ENCODE peak calls at places on chromosomes 16 and 17, in ten cellular contexts. S, B, Y, C, O, E, K, G, A and J are unnamed samples.

GRCh38 chr16:80056334-80056733 is 455.8 kb upstream of the MAF start:
- DNase-seq in S (no peak), B (no peak), Y (no peak), C (no peak), O (no peak), E (no peak), K (peak; percentile 52), G (no peak), A (no peak), J (no peak)

GRCh38 chr17:2214047-2214717 is 89.4 kb downstream of the SMG6 start:
- DNase-seq in S (peak; percentile 77), B (no peak), Y (no peak), C (peak; percentile 45), O (peak; percentile 86), E (no peak), K (peak; percentile 98), G (no peak), A (no peak), J (no peak)

GRCh38 chr17:45060382-45060823 is 714 bp upstream of the NMT1 start:
- DNase-seq in S (peak; percentile 73), B (no peak), Y (no peak), C (no peak), O (no peak), E (no peak), K (no peak), G (no peak), A (no peak), J (no peak)

GRCh38 chr16:11585460-11586374 is 1.0 kb downstream of the LITAF start:
- DNase-seq in S (no peak), B (peak; percentile 24), Y (no peak), C (no peak), O (peak; percentile 6), E (no peak), K (no peak), G (peak; percentile 25), A (no peak), J (no peak)

GRCh38 chr17:61178284-61178683 is 221.4 kb upstream of the TBX2 start:
- DNase-seq in S (no peak), B (no peak), Y (no peak), C (no peak), O (no peak), E (no peak), K (no peak), G (no peak), A (no peak), J (no peak)

GRCh38 chr17:1082579-1082978 is 85.7 kb downstream of the TIMM22 start:
- DNase-seq in S (no peak), B (no peak), Y (no peak), C (peak; percentile 86), O (peak; percentile 42), E (no peak), K (peak; percentile 75), G (peak; percentile 36), A (no peak), J (no peak)

GRCh38 chr17:2062571-2063183 is 7.8 kb downstream of the HIC1 start:
- DNase-seq in S (no peak), B (no peak), Y (no peak), C (no peak), O (peak; percentile 8), E (no peak), K (peak; percentile 59), G (peak; percentile 76), A (no peak), J (no peak)

GRCh38 chr17:77128895-77129567 is 11.7 kb upstream of the SEC14L1 start:
- DNase-seq in S (no peak), B (no peak), Y (no peak), C (no peak), O (no peak), E (no peak), K (peak; percentile 66), G (peak; percentile 23), A (no peak), J (no peak)